ENCODE peak calls at places on chromosome 19, in nine cellular contexts. One of them, this sample, is unnamed.

GRCh38 chr19:49331616-49332055 is 3.6 kb upstream of the CD37 start:
- DNase-seq in progenitor cell of endocrine pancreas: no peak
- DNase-seq in fibroblast of mammary gland: peak; percentile 68
- DNase-seq in heart right ventricle: no peak
- DNase-seq in H1: no peak
- DNase-seq in AG04450: no peak
- DNase-seq in left ventricle myocardium inferior: no peak
- DNase-seq in Panc1: no peak
- DNase-seq in epithelial cell of esophagus: peak; percentile 62
- DNase-seq in this sample: peak; percentile 28

GRCh38 chr19:50162988-50163387 is at the start of gene IZUMO2:
- DNase-seq in progenitor cell of endocrine pancreas: no peak
- DNase-seq in fibroblast of mammary gland: no peak
- DNase-seq in heart right ventricle: no peak
- DNase-seq in H1: peak; percentile 73
- DNase-seq in AG04450: no peak
- DNase-seq in left ventricle myocardium inferior: no peak
- DNase-seq in Panc1: no peak
- DNase-seq in epithelial cell of esophagus: no peak
- DNase-seq in this sample: no peak

GRCh38 chr19:28859811-28860210 is 353.1 kb downstream of the UQCRFS1 start:
- DNase-seq in progenitor cell of endocrine pancreas: no peak
- DNase-seq in fibroblast of mammary gland: no peak
- DNase-seq in heart right ventricle: no peak
- DNase-seq in H1: no peak
- DNase-seq in AG04450: no peak
- DNase-seq in left ventricle myocardium inferior: no peak
- DNase-seq in Panc1: no peak
- DNase-seq in epithelial cell of esophagus: no peak
- DNase-seq in this sample: no peak

GRCh38 chr19:20035935-20036334 is 3.4 kb downstream of the ZNF682 start:
- DNase-seq in progenitor cell of endocrine pancreas: no peak
- DNase-seq in fibroblast of mammary gland: no peak
- DNase-seq in heart right ventricle: no peak
- DNase-seq in H1: no peak
- DNase-seq in AG04450: no peak
- DNase-seq in left ventricle myocardium inferior: no peak
- DNase-seq in Panc1: no peak
- DNase-seq in epithelial cell of esophagus: no peak
- DNase-seq in this sample: no peak

GRCh38 chr19:22620401-22620800 is 13.7 kb upstream of the ZNF492 start:
- DNase-seq in progenitor cell of endocrine pancreas: no peak
- DNase-seq in fibroblast of mammary gland: no peak
- DNase-seq in heart right ventricle: no peak
- DNase-seq in H1: no peak
- DNase-seq in AG04450: no peak
- DNase-seq in left ventricle myocardium inferior: no peak
- DNase-seq in Panc1: no peak
- DNase-seq in epithelial cell of esophagus: no peak
- DNase-seq in this sample: no peak

GRCh38 chr19:55094456-55095259 is 19.0 kb downstream of the EPS8L1 start:
- DNase-seq in progenitor cell of endocrine pancreas: no peak
- DNase-seq in fibroblast of mammary gland: no peak
- DNase-seq in heart right ventricle: no peak
- DNase-seq in H1: peak; percentile 86
- DNase-seq in AG04450: no peak
- DNase-seq in left ventricle myocardium inferior: no peak
- DNase-seq in Panc1: no peak
- DNase-seq in epithelial cell of esophagus: no peak
- DNase-seq in this sample: no peak

GRCh38 chr19:12092065-12092867 is 27.7 kb downstream of the ZNF844 start:
- DNase-seq in progenitor cell of endocrine pancreas: peak; percentile 65
- DNase-seq in fibroblast of mammary gland: peak; percentile 85
- DNase-seq in heart right ventricle: peak; percentile 90
- DNase-seq in H1: peak; percentile 93
- DNase-seq in AG04450: peak; percentile 64
- DNase-seq in left ventricle myocardium inferior: peak; percentile 88
- DNase-seq in Panc1: peak; percentile 24
- DNase-seq in epithelial cell of esophagus: peak; percentile 46
- DNase-seq in this sample: peak; percentile 84

GRCh38 chr19:4861147-4861546 is 6.3 kb downstream of the PLIN3 start:
- DNase-seq in progenitor cell of endocrine pancreas: no peak
- DNase-seq in fibroblast of mammary gland: no peak
- DNase-seq in heart right ventricle: no peak
- DNase-seq in H1: no peak
- DNase-seq in AG04450: no peak
- DNase-seq in left ventricle myocardium inferior: no peak
- DNase-seq in Panc1: no peak
- DNase-seq in epithelial cell of esophagus: peak; percentile 50
- DNase-seq in this sample: no peak

GRCh38 chr19:3914199-3914598 is 18.7 kb upstream of the NMRK2 start:
- DNase-seq in progenitor cell of endocrine pancreas: no peak
- DNase-seq in fibroblast of mammary gland: no peak
- DNase-seq in heart right ventricle: no peak
- DNase-seq in H1: no peak
- DNase-seq in AG04450: no peak
- DNase-seq in left ventricle myocardium inferior: no peak
- DNase-seq in Panc1: no peak
- DNase-seq in epithelial cell of esophagus: no peak
- DNase-seq in this sample: no peak

GRCh38 chr19:531753-532571 is at the start of gene CDC34:
- DNase-seq in progenitor cell of endocrine pancreas: no peak
- DNase-seq in fibroblast of mammary gland: no peak
- DNase-seq in heart right ventricle: no peak
- DNase-seq in H1: no peak
- DNase-seq in AG04450: no peak
- DNase-seq in left ventricle myocardium inferior: no peak
- DNase-seq in Panc1: no peak
- DNase-seq in epithelial cell of esophagus: no peak
- DNase-seq in this sample: no peak

GRCh38 chr19:14381689-14382474 is 638 bp downstream of the ADGRE5 start:
- DNase-seq in progenitor cell of endocrine pancreas: no peak
- DNase-seq in fibroblast of mammary gland: peak; percentile 55
- DNase-seq in heart right ventricle: peak; percentile 40
- DNase-seq in H1: no peak
- DNase-seq in AG04450: no peak
- DNase-seq in left ventricle myocardium inferior: peak; percentile 37
- DNase-seq in Panc1: no peak
- DNase-seq in epithelial cell of esophagus: peak; percentile 41
- DNase-seq in this sample: peak; percentile 33

GRCh38 chr19:43619262-43620060 is at the start of gene ZNF428:
- DNase-seq in progenitor cell of endocrine pancreas: peak; percentile 79
- DNase-seq in fibroblast of mammary gland: peak; percentile 80
- DNase-seq in heart right ventricle: peak; percentile 86
- DNase-seq in H1: peak; percentile 89
- DNase-seq in AG04450: peak; percentile 58
- DNase-seq in left ventricle myocardium inferior: peak; percentile 87
- DNase-seq in Panc1: peak; percentile 30
- DNase-seq in epithelial cell of esophagus: peak; percentile 83
- DNase-seq in this sample: peak; percentile 69

GRCh38 chr19:50516456-50516855 is 2.7 kb upstream of the ASPDH start:
- DNase-seq in progenitor cell of endocrine pancreas: no peak
- DNase-seq in fibroblast of mammary gland: no peak
- DNase-seq in heart right ventricle: no peak
- DNase-seq in H1: no peak
- DNase-seq in AG04450: no peak
- DNase-seq in left ventricle myocardium inferior: no peak
- DNase-seq in Panc1: no peak
- DNase-seq in epithelial cell of esophagus: no peak
- DNase-seq in this sample: no peak

DNA sequence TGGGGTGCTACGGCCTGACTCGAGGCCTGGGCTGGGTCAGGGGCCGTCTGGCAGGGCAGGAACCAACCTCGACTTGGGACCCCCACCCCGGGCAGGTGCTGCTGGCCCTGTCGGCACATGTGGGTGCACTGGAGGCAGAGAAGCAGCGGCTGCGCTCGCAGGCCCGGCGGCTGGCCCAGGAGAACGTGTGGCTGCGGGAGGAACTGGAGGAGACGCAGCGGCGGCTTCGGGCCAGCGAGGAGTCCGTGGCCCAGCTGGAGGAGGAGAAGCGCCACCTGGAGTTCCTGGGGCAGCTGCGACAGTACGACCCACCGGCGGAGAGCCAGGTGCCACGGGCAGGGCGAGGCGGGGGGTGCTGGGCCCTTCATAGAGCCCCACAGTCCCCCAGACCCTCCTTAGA is 5.9 kb downstream of the KLC3 start:
- DNase-seq in progenitor cell of endocrine pancreas: no peak
- DNase-seq in fibroblast of mammary gland: no peak
- DNase-seq in heart right ventricle: no peak
- DNase-seq in H1: no peak
- DNase-seq in AG04450: no peak
- DNase-seq in left ventricle myocardium inferior: no peak
- DNase-seq in Panc1: no peak
- DNase-seq in epithelial cell of esophagus: no peak
- DNase-seq in this sample: no peak
- TF ChIP-seq CTCF in progenitor cell of endocrine pancreas: no peak
- TF ChIP-seq CTCF in fibroblast of mammary gland: no peak
- TF ChIP-seq CTCF in heart right ventricle: no peak
- TF ChIP-seq CTCF in H1: peak; percentile 36
- TF ChIP-seq CTCF in AG04450: no peak
- TF ChIP-seq CTCF in left ventricle myocardium inferior: no peak
- TF ChIP-seq CTCF in Panc1: no peak
- TF ChIP-seq CTCF in epithelial cell of esophagus: no peak
- TF ChIP-seq CTCF in this sample: no peak

GRCh38 chr19:18208098-18208951 is 4.5 kb upstream of the RAB3A start:
- DNase-seq in progenitor cell of endocrine pancreas: no peak
- DNase-seq in fibroblast of mammary gland: peak; percentile 81
- DNase-seq in heart right ventricle: peak; percentile 54
- DNase-seq in H1: peak; percentile 86
- DNase-seq in AG04450: peak; percentile 65
- DNase-seq in left ventricle myocardium inferior: peak; percentile 44
- DNase-seq in Panc1: no peak
- DNase-seq in epithelial cell of esophagus: no peak
- DNase-seq in this sample: peak; percentile 74
- TF ChIP-seq CTCF in progenitor cell of endocrine pancreas: peak; percentile 53
- TF ChIP-seq CTCF in fibroblast of mammary gland: peak; percentile 52
- TF ChIP-seq CTCF in heart right ventricle: peak; percentile 76
- TF ChIP-seq CTCF in H1: peak; percentile 71
- TF ChIP-seq CTCF in AG04450: peak; percentile 41
- TF ChIP-seq CTCF in left ventricle myocardium inferior: peak; percentile 78
- TF ChIP-seq CTCF in Panc1: peak; percentile 85
- TF ChIP-seq CTCF in epithelial cell of esophagus: peak; percentile 53
- TF ChIP-seq CTCF in this sample: peak; percentile 89

GRCh38 chr19:6126335-6126974 is 9.0 kb upstream of the ACSBG2 start:
- DNase-seq in progenitor cell of endocrine pancreas: no peak
- DNase-seq in fibroblast of mammary gland: peak; percentile 69
- DNase-seq in heart right ventricle: no peak
- DNase-seq in H1: no peak
- DNase-seq in AG04450: peak; percentile 23
- DNase-seq in left ventricle myocardium inferior: no peak
- DNase-seq in Panc1: peak; percentile 46
- DNase-seq in epithelial cell of esophagus: peak; percentile 83
- DNase-seq in this sample: peak; percentile 58
- TF ChIP-seq CTCF in progenitor cell of endocrine pancreas: peak; percentile 29
- TF ChIP-seq CTCF in fibroblast of mammary gland: peak; percentile 43
- TF ChIP-seq CTCF in heart right ventricle: no peak
- TF ChIP-seq CTCF in H1: no peak
- TF ChIP-seq CTCF in AG04450: peak; percentile 45
- TF ChIP-seq CTCF in left ventricle myocardium inferior: peak; percentile 27
- TF ChIP-seq CTCF in Panc1: peak; percentile 44
- TF ChIP-seq CTCF in epithelial cell of esophagus: peak; percentile 62
- TF ChIP-seq CTCF in this sample: peak; percentile 53

DNA sequence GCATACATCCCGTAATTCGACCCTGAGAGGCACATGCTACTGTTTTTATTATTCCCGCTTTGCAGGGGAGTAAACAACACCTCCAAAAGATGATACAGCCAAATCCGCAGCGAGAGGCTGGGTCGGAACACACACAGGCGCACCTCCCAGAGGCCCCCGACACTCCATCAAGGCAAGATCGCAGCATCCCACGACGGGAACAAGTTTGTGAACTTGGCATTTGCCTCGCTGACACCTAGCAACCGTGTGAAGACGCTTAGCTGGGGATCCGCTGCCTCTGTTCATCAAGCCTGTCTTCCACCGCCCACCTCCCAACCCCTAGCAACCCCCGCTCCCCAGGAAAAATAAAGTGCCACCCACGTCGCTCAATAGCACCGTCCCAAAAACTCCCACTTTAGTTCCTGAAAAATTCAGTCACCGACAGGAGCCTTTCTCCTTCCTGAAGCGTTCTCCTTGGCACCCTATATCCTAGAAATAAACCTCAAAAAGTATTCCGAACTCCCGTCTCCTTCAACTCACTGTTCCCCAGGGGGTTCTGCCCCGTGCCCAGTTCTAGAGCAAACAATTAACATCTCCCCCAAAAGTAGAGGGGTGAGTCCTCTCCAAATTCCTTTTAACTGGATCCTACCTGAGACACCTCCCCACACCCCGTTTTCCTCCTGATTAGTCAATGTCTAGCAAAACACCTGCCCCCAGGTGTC is 1.7 kb downstream of the GNG7 start:
- DNase-seq in progenitor cell of endocrine pancreas: no peak
- DNase-seq in fibroblast of mammary gland: no peak
- DNase-seq in heart right ventricle: no peak
- DNase-seq in H1: no peak
- DNase-seq in AG04450: no peak
- DNase-seq in left ventricle myocardium inferior: no peak
- DNase-seq in Panc1: no peak
- DNase-seq in epithelial cell of esophagus: no peak
- DNase-seq in this sample: no peak
- TF ChIP-seq CTCF in progenitor cell of endocrine pancreas: no peak
- TF ChIP-seq CTCF in fibroblast of mammary gland: no peak
- TF ChIP-seq CTCF in heart right ventricle: no peak
- TF ChIP-seq CTCF in H1: no peak
- TF ChIP-seq CTCF in AG04450: no peak
- TF ChIP-seq CTCF in left ventricle myocardium inferior: no peak
- TF ChIP-seq CTCF in Panc1: no peak
- TF ChIP-seq CTCF in epithelial cell of esophagus: no peak
- TF ChIP-seq CTCF in this sample: no peak

DNA sequence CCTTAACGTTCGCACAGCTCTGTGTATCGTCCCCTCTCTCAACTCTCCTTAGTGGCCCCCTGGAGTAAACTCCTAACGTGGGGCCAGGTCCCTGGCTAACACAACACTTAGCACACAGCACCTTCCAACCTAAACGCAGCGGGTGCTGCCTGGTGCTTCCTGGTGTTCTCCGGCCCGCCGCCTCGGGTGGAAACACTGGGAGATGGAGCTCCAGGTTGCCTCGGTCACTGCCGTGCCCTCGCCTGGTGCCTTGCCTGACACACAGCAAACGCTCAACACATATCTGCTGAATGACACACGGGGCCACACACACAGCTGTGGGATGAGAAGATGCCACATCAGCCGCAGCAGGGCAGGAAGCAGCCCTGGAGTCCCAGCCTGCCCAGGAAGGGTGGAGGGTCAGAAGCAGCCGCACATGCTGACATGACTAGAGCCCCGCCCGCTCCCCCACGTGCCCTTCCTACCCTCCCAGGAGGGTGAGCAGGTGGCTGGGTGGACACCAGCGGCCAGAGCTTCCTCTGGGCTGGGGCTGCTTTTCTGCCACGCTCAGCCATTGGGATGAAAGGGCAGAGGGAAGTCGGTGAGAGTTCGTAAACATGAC is 6.6 kb downstream of the PEPD start:
- DNase-seq in progenitor cell of endocrine pancreas: no peak
- DNase-seq in fibroblast of mammary gland: no peak
- DNase-seq in heart right ventricle: peak; percentile 39
- DNase-seq in H1: no peak
- DNase-seq in AG04450: no peak
- DNase-seq in left ventricle myocardium inferior: peak; percentile 39
- DNase-seq in Panc1: no peak
- DNase-seq in epithelial cell of esophagus: no peak
- DNase-seq in this sample: peak; percentile 21
- TF ChIP-seq CTCF in progenitor cell of endocrine pancreas: no peak
- TF ChIP-seq CTCF in fibroblast of mammary gland: no peak
- TF ChIP-seq CTCF in heart right ventricle: no peak
- TF ChIP-seq CTCF in H1: no peak
- TF ChIP-seq CTCF in AG04450: no peak
- TF ChIP-seq CTCF in left ventricle myocardium inferior: no peak
- TF ChIP-seq CTCF in Panc1: no peak
- TF ChIP-seq CTCF in epithelial cell of esophagus: no peak
- TF ChIP-seq CTCF in this sample: no peak

GRCh38 chr19:58466760-58467589 is at the start of gene ZNF324:
- DNase-seq in progenitor cell of endocrine pancreas: peak; percentile 96
- DNase-seq in fibroblast of mammary gland: peak; percentile 93
- DNase-seq in heart right ventricle: peak; percentile 98
- DNase-seq in H1: peak; percentile 98
- DNase-seq in AG04450: peak; percentile 79
- DNase-seq in left ventricle myocardium inferior: peak; percentile 99
- DNase-seq in Panc1: peak; percentile 71
- DNase-seq in epithelial cell of esophagus: peak; percentile 98
- DNase-seq in this sample: peak; percentile 95
- TF ChIP-seq CTCF in progenitor cell of endocrine pancreas: no peak
- TF ChIP-seq CTCF in fibroblast of mammary gland: no peak
- TF ChIP-seq CTCF in heart right ventricle: peak; percentile 20
- TF ChIP-seq CTCF in H1: no peak
- TF ChIP-seq CTCF in AG04450: no peak
- TF ChIP-seq CTCF in left ventricle myocardium inferior: no peak
- TF ChIP-seq CTCF in Panc1: no peak
- TF ChIP-seq CTCF in epithelial cell of esophagus: no peak
- TF ChIP-seq CTCF in this sample: no peak